ENCODE peak calls at places on chromosomes 11 and 22, in five cellular contexts. T, C, Q, S and F are unnamed samples.

GRCh38 chr11:119450590-119450989 is 27.6 kb upstream of the THY1 start:
- DNase-seq in T (no peak), C (no peak), Q (no peak), S (no peak), F (no peak)

GRCh38 chr11:6124245-6124644 is 16.8 kb downstream of the OR56B4 start:
- DNase-seq in T (no peak), C (no peak), Q (no peak), S (no peak), F (no peak)

GRCh38 chr11:8106679-8107078 is 25.7 kb downstream of the TUB start:
- DNase-seq in T (no peak), C (no peak), Q (no peak), S (no peak), F (no peak)

GRCh38 chr22:39279170-39279850 is 34.5 kb upstream of the PDGFB start:
- DNase-seq in T (peak; percentile 45), C (no peak), Q (no peak), S (no peak), F (no peak)

GRCh38 chr22:40703174-40703573 is 23.9 kb downstream of the MCHR1 start:
- DNase-seq in T (no peak), C (no peak), Q (no peak), S (no peak), F (no peak)

GRCh38 chr11:1832181-1832988 is 2.4 kb upstream of the SYT8 start:
- DNase-seq in T (peak; percentile 70), C (peak; percentile 19), Q (no peak), S (no peak), F (peak; percentile 71)

GRCh38 chr11:94815705-94816344 is 47.7 kb downstream of the AMOTL1 start:
- DNase-seq in T (peak; percentile 82), C (no peak), Q (no peak), S (no peak), F (no peak)

GRCh38 chr11:123065634-123066033 is 3.7 kb upstream of the HSPA8 start:
- DNase-seq in T (no peak), C (no peak), Q (no peak), S (no peak), F (no peak)

GRCh38 chr11:66131937-66132632 is 62.0 kb downstream of the PACS1 start:
- DNase-seq in T (no peak), C (no peak), Q (no peak), S (no peak), F (no peak)

GRCh38 chr11:75240381-75241035 is at the start of gene TPBGL:
- DNase-seq in T (peak; percentile 65), C (no peak), Q (peak; percentile 24), S (peak; percentile 63), F (no peak)

GRCh38 chr11:108734956-108735559 is 70.2 kb downstream of the DDX10 start:
- DNase-seq in T (peak; percentile 57), C (peak; percentile 30), Q (no peak), S (no peak), F (no peak)

GRCh38 chr22:43996170-43996980 is 27.7 kb upstream of the PARVB start:
- DNase-seq in T (no peak), C (no peak), Q (peak; percentile 51), S (peak; percentile 73), F (peak; percentile 64)

GRCh38 chr11:68213135-68213515 is at the start of gene KMT5B:
- DNase-seq in T (peak; percentile 72), C (no peak), Q (no peak), S (no peak), F (no peak)

GRCh38 chr11:103532133-103532788 is 423.0 kb downstream of the DYNC2H1 start:
- DNase-seq in T (no peak), C (no peak), Q (no peak), S (no peak), F (no peak)

GRCh38 chr11:33996498-33997454 is 54.8 kb upstream of the CAPRIN1 start:
- DNase-seq in T (peak; percentile 90), C (peak; percentile 77), Q (peak; percentile 25), S (peak; percentile 74), F (peak; percentile 75)

GRCh38 chr11:14872032-14872431 is 20.0 kb downstream of the CYP2R1 start:
- DNase-seq in T (no peak), C (no peak), Q (no peak), S (no peak), F (no peak)

GRCh38 chr11:76788661-76789442 is 5.7 kb downstream of the TSKU start:
- DNase-seq in T (no peak), C (no peak), Q (no peak), S (peak; percentile 69), F (no peak)

GRCh38 chr11:21810650-21811049 is 382.2 kb upstream of the ANO5 start:
- DNase-seq in T (no peak), C (no peak), Q (no peak), S (no peak), F (no peak)

GRCh38 chr11:32388871-32389770 is 46.2 kb downstream of the WT1 start:
- DNase-seq in T (no peak), C (no peak), Q (no peak), S (no peak), F (no peak)

GRCh38 chr11:130178441-130178971 is 18.9 kb downstream of the ST14 start:
- DNase-seq in T (no peak), C (no peak), Q (no peak), S (no peak), F (no peak)

GRCh38 chr11:26045082-26045481 is 286.8 kb upstream of the ANO3 start:
- DNase-seq in T (no peak), C (no peak), Q (no peak), S (no peak), F (no peak)

GRCh38 chr11:6604081-6604626 is 580 bp downstream of the ILK start:
- DNase-seq in T (peak; percentile 59), C (peak; percentile 44), Q (no peak), S (peak; percentile 79), F (peak; percentile 39)

GRCh38 chr11:131428853-131429252 is 58.4 kb downstream of the NTM start:
- DNase-seq in T (no peak), C (no peak), Q (no peak), S (no peak), F (no peak)

GRCh38 chr11:130313383-130314183 is 1.1 kb downstream of the ZBTB44 start:
- DNase-seq in T (peak; percentile 62), C (no peak), Q (no peak), S (no peak), F (no peak)

GRCh38 chr11:34214961-34215805 is 109.8 kb downstream of the NAT10 start:
- DNase-seq in T (no peak), C (no peak), Q (peak; percentile 11), S (no peak), F (peak; percentile 62)

GRCh38 chr11:65787649-65788622 is 1.1 kb downstream of the OVOL1 start:
- DNase-seq in T (peak; percentile 91), C (no peak), Q (no peak), S (no peak), F (no peak)

GRCh38 chr22:23773247-23774113 is 831 bp downstream of the MMP11 start:
- DNase-seq in T (peak; percentile 61), C (no peak), Q (no peak), S (no peak), F (no peak)

GRCh38 chr11:75277991-75278790 is 37.6 kb downstream of the TPBGL start:
- DNase-seq in T (no peak), C (no peak), Q (no peak), S (peak; percentile 63), F (peak; percentile 47)

GRCh38 chr22:21982338-21982965 is at the start of gene TOP3B:
- DNase-seq in T (peak; percentile 88), C (peak; percentile 52), Q (peak; percentile 58), S (peak; percentile 90), F (peak; percentile 91)

GRCh38 chr11:126054882-126055281 is 7.8 kb downstream of the CDON start:
- DNase-seq in T (no peak), C (no peak), Q (no peak), S (no peak), F (no peak)

GRCh38 chr11:79018371-79018849 is 422.4 kb downstream of the TENM4 start:
- DNase-seq in T (no peak), C (no peak), Q (no peak), S (no peak), F (no peak)

GRCh38 chr11:95231881-95232605 is 1.0 kb upstream of the SESN3 start:
- DNase-seq in T (peak; percentile 85), C (peak; percentile 37), Q (peak; percentile 24), S (peak; percentile 86), F (peak; percentile 81)

GRCh38 chr11:18615628-18616392 is 16.2 kb downstream of the MISFA start:
- DNase-seq in T (no peak), C (no peak), Q (no peak), S (no peak), F (no peak)

GRCh38 chr11:114307524-114308203 is 11.5 kb downstream of the NNMT start:
- DNase-seq in T (no peak), C (no peak), Q (no peak), S (peak; percentile 80), F (no peak)

GRCh38 chr11:2883717-2884423 is 1.7 kb downstream of the CDKN1C start:
- DNase-seq in T (peak; percentile 64), C (no peak), Q (no peak), S (no peak), F (no peak)

GRCh38 chr22:26974914-26975313 is 317.5 kb downstream of the MIAT start:
- DNase-seq in T (no peak), C (no peak), Q (no peak), S (no peak), F (no peak)